ENCODE peak calls at places on chromosomes 12 and 14, in nine cellular contexts. One of them, this sample, is unnamed.

GRCh38 chr12:7832059-7832696 is 40.5 kb downstream of the SLC2A14 start:
- DNase-seq in K562: peak; percentile 40
- DNase-seq in gastrocnemius medialis: no peak
- DNase-seq in MM.1S: peak; percentile 35
- DNase-seq in choroid plexus epithelial cell: peak; percentile 83
- DNase-seq in PC-9: peak; percentile 48
- DNase-seq in CD8-positive, alpha-beta T cell: peak; percentile 23
- DNase-seq in CD4-positive, CD25-positive, alpha-beta regulatory T cell: peak; percentile 51
- DNase-seq in astrocyte: peak; percentile 43
- DNase-seq in this sample: no peak

GRCh38 chr14:100622708-100623485 is 35.7 kb upstream of the BEGAIN start:
- DNase-seq in K562: no peak
- DNase-seq in gastrocnemius medialis: no peak
- DNase-seq in MM.1S: no peak
- DNase-seq in choroid plexus epithelial cell: no peak
- DNase-seq in PC-9: no peak
- DNase-seq in CD8-positive, alpha-beta T cell: no peak
- DNase-seq in CD4-positive, CD25-positive, alpha-beta regulatory T cell: no peak
- DNase-seq in astrocyte: no peak
- DNase-seq in this sample: no peak

GRCh38 chr14:104424406-104425072 is 155.0 kb upstream of the C14orf180 start:
- DNase-seq in K562: no peak
- DNase-seq in gastrocnemius medialis: no peak
- DNase-seq in MM.1S: no peak
- DNase-seq in choroid plexus epithelial cell: no peak
- DNase-seq in PC-9: no peak
- DNase-seq in CD8-positive, alpha-beta T cell: no peak
- DNase-seq in CD4-positive, CD25-positive, alpha-beta regulatory T cell: no peak
- DNase-seq in astrocyte: no peak
- DNase-seq in this sample: peak; percentile 13

GRCh38 chr12:67649165-67650126 is 901 bp downstream of the DYRK2 start:
- DNase-seq in K562: peak; percentile 64
- DNase-seq in gastrocnemius medialis: peak; percentile 26
- DNase-seq in MM.1S: no peak
- DNase-seq in choroid plexus epithelial cell: no peak
- DNase-seq in PC-9: peak; percentile 26
- DNase-seq in CD8-positive, alpha-beta T cell: peak; percentile 47
- DNase-seq in CD4-positive, CD25-positive, alpha-beta regulatory T cell: peak; percentile 44
- DNase-seq in astrocyte: no peak
- DNase-seq in this sample: peak; percentile 57

GRCh38 chr14:100334904-100335303 is 11.8 kb downstream of the SLC25A47 start:
- DNase-seq in K562: no peak
- DNase-seq in gastrocnemius medialis: no peak
- DNase-seq in MM.1S: no peak
- DNase-seq in choroid plexus epithelial cell: no peak
- DNase-seq in PC-9: no peak
- DNase-seq in CD8-positive, alpha-beta T cell: no peak
- DNase-seq in CD4-positive, CD25-positive, alpha-beta regulatory T cell: no peak
- DNase-seq in astrocyte: no peak
- DNase-seq in this sample: no peak

GRCh38 chr12:132638541-132639408 is 20.2 kb downstream of the P2RX2 start:
- DNase-seq in K562: no peak
- DNase-seq in gastrocnemius medialis: no peak
- DNase-seq in MM.1S: no peak
- DNase-seq in choroid plexus epithelial cell: peak; percentile 81
- DNase-seq in PC-9: peak; percentile 41
- DNase-seq in CD8-positive, alpha-beta T cell: no peak
- DNase-seq in CD4-positive, CD25-positive, alpha-beta regulatory T cell: peak; percentile 26
- DNase-seq in astrocyte: peak; percentile 15
- DNase-seq in this sample: no peak

GRCh38 chr12:67919406-67919805 is 69.8 kb upstream of the IFNG-AS1 start:
- DNase-seq in K562: no peak
- DNase-seq in gastrocnemius medialis: no peak
- DNase-seq in MM.1S: no peak
- DNase-seq in choroid plexus epithelial cell: peak; percentile 36
- DNase-seq in PC-9: peak; percentile 50
- DNase-seq in CD8-positive, alpha-beta T cell: no peak
- DNase-seq in CD4-positive, CD25-positive, alpha-beta regulatory T cell: no peak
- DNase-seq in astrocyte: peak; percentile 36
- DNase-seq in this sample: no peak

GRCh38 chr14:84826349-84826748 is 703.6 kb upstream of the FLRT2 start:
- DNase-seq in K562: no peak
- DNase-seq in gastrocnemius medialis: no peak
- DNase-seq in MM.1S: no peak
- DNase-seq in choroid plexus epithelial cell: peak; percentile 6
- DNase-seq in PC-9: no peak
- DNase-seq in CD8-positive, alpha-beta T cell: no peak
- DNase-seq in CD4-positive, CD25-positive, alpha-beta regulatory T cell: no peak
- DNase-seq in astrocyte: no peak
- DNase-seq in this sample: no peak

GRCh38 chr12:71195338-71195896 is 37.6 kb upstream of the TSPAN8 start:
- DNase-seq in K562: no peak
- DNase-seq in gastrocnemius medialis: no peak
- DNase-seq in MM.1S: no peak
- DNase-seq in choroid plexus epithelial cell: no peak
- DNase-seq in PC-9: no peak
- DNase-seq in CD8-positive, alpha-beta T cell: no peak
- DNase-seq in CD4-positive, CD25-positive, alpha-beta regulatory T cell: no peak
- DNase-seq in astrocyte: no peak
- DNase-seq in this sample: no peak

GRCh38 chr12:2804390-2805145 is 7.9 kb upstream of the ITFG2 start:
- DNase-seq in K562: no peak
- DNase-seq in gastrocnemius medialis: no peak
- DNase-seq in MM.1S: no peak
- DNase-seq in choroid plexus epithelial cell: peak; percentile 96
- DNase-seq in PC-9: no peak
- DNase-seq in CD8-positive, alpha-beta T cell: no peak
- DNase-seq in CD4-positive, CD25-positive, alpha-beta regulatory T cell: no peak
- DNase-seq in astrocyte: peak; percentile 62
- DNase-seq in this sample: peak; percentile 72

GRCh38 chr14:56378474-56378873 is 201.1 kb upstream of the TMEM260 start:
- DNase-seq in K562: no peak
- DNase-seq in gastrocnemius medialis: no peak
- DNase-seq in MM.1S: no peak
- DNase-seq in choroid plexus epithelial cell: peak; percentile 77
- DNase-seq in PC-9: no peak
- DNase-seq in CD8-positive, alpha-beta T cell: no peak
- DNase-seq in CD4-positive, CD25-positive, alpha-beta regulatory T cell: no peak
- DNase-seq in astrocyte: peak; percentile 63
- DNase-seq in this sample: no peak

GRCh38 chr14:92677087-92677668 is 71.2 kb downstream of the LGMN start:
- DNase-seq in K562: no peak
- DNase-seq in gastrocnemius medialis: no peak
- DNase-seq in MM.1S: no peak
- DNase-seq in choroid plexus epithelial cell: no peak
- DNase-seq in PC-9: no peak
- DNase-seq in CD8-positive, alpha-beta T cell: no peak
- DNase-seq in CD4-positive, CD25-positive, alpha-beta regulatory T cell: no peak
- DNase-seq in astrocyte: no peak
- DNase-seq in this sample: no peak

GRCh38 chr14:91164676-91165075 is 50.8 kb downstream of the DGLUCY start:
- DNase-seq in K562: no peak
- DNase-seq in gastrocnemius medialis: peak; percentile 82
- DNase-seq in MM.1S: no peak
- DNase-seq in choroid plexus epithelial cell: no peak
- DNase-seq in PC-9: peak; percentile 33
- DNase-seq in CD8-positive, alpha-beta T cell: no peak
- DNase-seq in CD4-positive, CD25-positive, alpha-beta regulatory T cell: no peak
- DNase-seq in astrocyte: no peak
- DNase-seq in this sample: peak; percentile 38

GRCh38 chr14:89702151-89702936 is 252.2 kb downstream of the EFCAB11 start:
- DNase-seq in K562: no peak
- DNase-seq in gastrocnemius medialis: no peak
- DNase-seq in MM.1S: no peak
- DNase-seq in choroid plexus epithelial cell: peak; percentile 65
- DNase-seq in PC-9: no peak
- DNase-seq in CD8-positive, alpha-beta T cell: no peak
- DNase-seq in CD4-positive, CD25-positive, alpha-beta regulatory T cell: no peak
- DNase-seq in astrocyte: peak; percentile 56
- DNase-seq in this sample: peak; percentile 52

GRCh38 chr12:112788205-112788604 is 3.3 kb upstream of the RPH3A start:
- DNase-seq in K562: peak; percentile 18
- DNase-seq in gastrocnemius medialis: no peak
- DNase-seq in MM.1S: no peak
- DNase-seq in choroid plexus epithelial cell: no peak
- DNase-seq in PC-9: no peak
- DNase-seq in CD8-positive, alpha-beta T cell: no peak
- DNase-seq in CD4-positive, CD25-positive, alpha-beta regulatory T cell: no peak
- DNase-seq in astrocyte: no peak
- DNase-seq in this sample: no peak

DNA sequence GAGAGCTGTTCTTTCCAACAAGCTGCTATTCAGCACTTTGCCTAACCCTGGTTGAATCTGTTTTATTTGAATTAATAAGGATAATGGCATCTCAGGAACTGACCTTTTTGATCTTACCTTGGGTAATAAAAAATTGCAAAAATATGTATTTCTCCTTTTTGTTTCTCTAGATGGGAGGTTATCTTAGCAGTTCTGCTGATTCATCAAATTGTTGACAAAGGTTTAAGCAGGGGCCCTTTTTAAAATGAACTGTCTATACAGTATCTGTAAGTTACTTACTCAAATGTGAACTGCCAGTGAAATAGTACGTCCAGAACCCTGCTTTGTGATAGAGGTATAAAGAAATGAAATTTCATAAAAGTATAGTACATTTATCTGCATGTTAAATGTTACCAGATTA is 684 bp downstream of the TSHR start:
- DNase-seq in K562: no peak
- DNase-seq in gastrocnemius medialis: no peak
- DNase-seq in MM.1S: no peak
- DNase-seq in choroid plexus epithelial cell: no peak
- DNase-seq in PC-9: no peak
- DNase-seq in CD8-positive, alpha-beta T cell: no peak
- DNase-seq in CD4-positive, CD25-positive, alpha-beta regulatory T cell: peak; percentile 48
- DNase-seq in astrocyte: no peak
- DNase-seq in this sample: no peak
- H3K4me3 ChIP-seq in K562: no peak overlapping the region
- H3K4me3 ChIP-seq in gastrocnemius medialis: no peak overlapping the region
- H3K4me3 ChIP-seq in MM.1S: no peak overlapping the region
- H3K4me3 ChIP-seq in choroid plexus epithelial cell: no peak overlapping the region
- H3K4me3 ChIP-seq in PC-9: no peak overlapping the region
- H3K4me3 ChIP-seq in CD8-positive, alpha-beta T cell: no peak overlapping the region
- H3K4me3 ChIP-seq in CD4-positive, CD25-positive, alpha-beta regulatory T cell: peak overlapping the region; percentile 83
- H3K4me3 ChIP-seq in astrocyte: no peak overlapping the region
- H3K4me3 ChIP-seq in this sample: no peak overlapping the region

DNA sequence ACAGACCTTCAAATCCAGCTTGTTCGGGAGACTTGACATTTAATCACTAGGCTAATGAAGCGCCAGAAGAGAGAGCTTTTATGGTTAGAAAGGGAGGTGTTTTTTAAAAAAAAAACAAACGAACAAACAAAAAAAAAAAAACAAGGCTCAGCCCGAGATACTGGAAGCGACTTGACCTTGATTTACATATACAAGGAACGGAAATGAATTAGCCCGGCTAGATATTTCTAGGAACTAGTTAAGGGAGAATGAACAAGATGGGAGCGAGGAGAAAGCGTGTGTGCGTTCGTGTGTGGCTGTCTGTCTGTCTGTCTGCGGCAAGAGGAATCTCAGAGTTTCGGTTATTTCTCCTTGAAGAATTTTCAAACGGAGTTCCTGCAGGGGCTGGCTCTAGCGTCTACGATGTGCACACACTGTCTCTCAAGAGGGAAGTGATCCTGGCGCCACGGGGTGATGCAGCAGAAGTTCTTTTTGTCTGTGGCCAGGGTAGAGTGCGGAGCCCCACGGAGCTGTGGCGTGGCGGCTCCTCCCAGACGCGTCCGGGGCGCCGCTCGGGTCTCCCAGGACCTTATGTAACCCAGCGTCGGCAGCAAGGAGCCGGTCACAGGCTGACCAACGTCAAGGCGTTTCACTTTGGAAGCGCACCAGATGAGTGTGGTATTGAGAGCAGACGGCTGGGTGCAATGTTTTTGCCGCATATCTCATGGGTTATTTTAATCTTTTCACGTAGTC is 18.8 kb downstream of the SOCS2 start:
- DNase-seq in K562: peak; percentile 54
- DNase-seq in gastrocnemius medialis: peak; percentile 33
- DNase-seq in MM.1S: peak; percentile 49
- DNase-seq in choroid plexus epithelial cell: peak; percentile 88
- DNase-seq in PC-9: peak; percentile 47
- DNase-seq in CD8-positive, alpha-beta T cell: peak; percentile 32
- DNase-seq in CD4-positive, CD25-positive, alpha-beta regulatory T cell: peak; percentile 75
- DNase-seq in astrocyte: peak; percentile 87
- DNase-seq in this sample: peak; percentile 86
- H3K4me3 ChIP-seq in K562: peak overlapping the region; percentile 49
- H3K4me3 ChIP-seq in gastrocnemius medialis: peak overlapping the region; percentile 80
- H3K4me3 ChIP-seq in MM.1S: peak overlapping the region; percentile 72
- H3K4me3 ChIP-seq in choroid plexus epithelial cell: peak overlapping the region; percentile 65
- H3K4me3 ChIP-seq in PC-9: peak overlapping the region; percentile 63
- H3K4me3 ChIP-seq in CD8-positive, alpha-beta T cell: peak overlapping the region; percentile 44
- H3K4me3 ChIP-seq in CD4-positive, CD25-positive, alpha-beta regulatory T cell: peak overlapping the region; percentile 81
- H3K4me3 ChIP-seq in astrocyte: peak overlapping the region; percentile 87
- H3K4me3 ChIP-seq in this sample: peak overlapping the region; percentile 39

GRCh38 chr14:87955501-87955900 is 37.5 kb downstream of the GALC start:
- DNase-seq in K562: no peak
- DNase-seq in gastrocnemius medialis: no peak
- DNase-seq in MM.1S: no peak
- DNase-seq in choroid plexus epithelial cell: no peak
- DNase-seq in PC-9: no peak
- DNase-seq in CD8-positive, alpha-beta T cell: no peak
- DNase-seq in CD4-positive, CD25-positive, alpha-beta regulatory T cell: no peak
- DNase-seq in astrocyte: no peak
- DNase-seq in this sample: no peak

DNA sequence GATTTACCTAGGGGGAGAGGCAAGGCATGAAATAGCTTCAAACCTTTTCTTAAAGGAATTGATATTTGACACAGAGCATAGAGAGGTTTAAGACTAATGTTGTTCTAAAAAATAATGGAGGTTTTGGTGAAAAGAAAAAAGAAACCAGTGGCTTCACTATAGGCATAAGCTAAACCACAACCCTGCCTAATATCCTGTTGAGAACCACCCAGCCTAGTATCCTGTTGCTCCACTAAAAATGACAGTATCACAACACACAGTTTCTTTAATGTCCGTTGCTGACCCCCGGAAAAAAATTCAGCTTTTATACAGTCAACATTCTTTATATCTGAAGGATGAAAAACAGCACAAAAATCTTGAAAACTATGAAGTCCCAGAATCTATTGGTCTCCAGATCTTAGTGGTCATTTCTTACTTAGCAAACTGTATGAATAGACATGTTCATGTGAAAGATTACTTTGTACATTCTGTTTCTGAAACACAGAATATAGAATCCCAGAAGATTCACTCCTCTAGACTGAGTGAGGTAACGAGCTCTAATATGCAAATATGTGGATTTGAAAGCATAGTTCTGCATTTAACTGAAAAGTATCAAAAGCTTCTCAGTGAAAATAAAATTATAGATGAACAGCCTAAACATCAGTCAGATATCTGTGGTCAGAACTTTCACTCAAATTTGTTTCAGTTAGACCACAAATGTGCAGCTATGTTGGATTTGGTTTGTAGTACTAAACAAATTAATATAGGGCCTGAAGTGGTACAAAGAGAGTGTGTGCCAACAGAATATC is 40.5 kb downstream of the GALC start:
- DNase-seq in K562: no peak
- DNase-seq in gastrocnemius medialis: no peak
- DNase-seq in MM.1S: no peak
- DNase-seq in choroid plexus epithelial cell: no peak
- DNase-seq in PC-9: no peak
- DNase-seq in CD8-positive, alpha-beta T cell: no peak
- DNase-seq in CD4-positive, CD25-positive, alpha-beta regulatory T cell: peak; percentile 77
- DNase-seq in astrocyte: no peak
- DNase-seq in this sample: no peak
- H3K4me3 ChIP-seq in K562: no peak overlapping the region
- H3K4me3 ChIP-seq in gastrocnemius medialis: no peak overlapping the region
- H3K4me3 ChIP-seq in MM.1S: no peak overlapping the region
- H3K4me3 ChIP-seq in choroid plexus epithelial cell: no peak overlapping the region
- H3K4me3 ChIP-seq in PC-9: no peak overlapping the region
- H3K4me3 ChIP-seq in CD8-positive, alpha-beta T cell: no peak overlapping the region
- H3K4me3 ChIP-seq in CD4-positive, CD25-positive, alpha-beta regulatory T cell: peak overlapping the region; percentile 75
- H3K4me3 ChIP-seq in astrocyte: no peak overlapping the region
- H3K4me3 ChIP-seq in this sample: no peak overlapping the region

GRCh38 chr12:113955109-113955970 is 10.8 kb downstream of the RBM19 start:
- DNase-seq in K562: peak; percentile 37
- DNase-seq in gastrocnemius medialis: no peak
- DNase-seq in MM.1S: no peak
- DNase-seq in choroid plexus epithelial cell: peak; percentile 30
- DNase-seq in PC-9: peak; percentile 33
- DNase-seq in CD8-positive, alpha-beta T cell: no peak
- DNase-seq in CD4-positive, CD25-positive, alpha-beta regulatory T cell: no peak
- DNase-seq in astrocyte: no peak
- DNase-seq in this sample: no peak
- H3K4me3 ChIP-seq in K562: no peak overlapping the region
- H3K4me3 ChIP-seq in gastrocnemius medialis: no peak overlapping the region
- H3K4me3 ChIP-seq in MM.1S: no peak overlapping the region
- H3K4me3 ChIP-seq in choroid plexus epithelial cell: no peak overlapping the region
- H3K4me3 ChIP-seq in PC-9: no peak overlapping the region
- H3K4me3 ChIP-seq in CD8-positive, alpha-beta T cell: no peak overlapping the region
- H3K4me3 ChIP-seq in CD4-positive, CD25-positive, alpha-beta regulatory T cell: no peak overlapping the region
- H3K4me3 ChIP-seq in astrocyte: no peak overlapping the region
- H3K4me3 ChIP-seq in this sample: no peak overlapping the region